ENCODE peak calls at places on chromosomes 3 and 15, in four cellular contexts. L, J, P and O are unnamed samples.

GRCh38 chr3:43523454-43524053 is 98.3 kb downstream of the ANO10 start:
- DNase-seq in P (no peak), L (no peak), J (no peak), O (no peak)

GRCh38 chr15:68335251-68335650 is 57.7 kb downstream of the FEM1B start:
- DNase-seq in J (no peak), P (peak; percentile 52), L (no peak), O (no peak)

GRCh38 chr3:95302044-95302443 is 1239.2 kb downstream of the NSUN3 start:
- DNase-seq in J (no peak), L (no peak), P (no peak), O (no peak)

GRCh38 chr15:42062284-42062806 is 32.0 kb downstream of the PLA2G4D start:
- DNase-seq in P (no peak), L (no peak), J (no peak), O (no peak)

GRCh38 chr3:14183015-14183577 is 4.5 kb downstream of the LSM3 start:
- DNase-seq in L (no peak), P (no peak), J (no peak), O (no peak)

GRCh38 chr3:3792391-3792790 is 6.8 kb upstream of the LRRN1 start:
- DNase-seq in L (no peak), P (no peak), J (no peak), O (no peak)

GRCh38 chr3:50390523-50391177 is 31.3 kb upstream of the TMEM115 start:
- DNase-seq in P (peak; percentile 76), L (peak; percentile 55), J (no peak), O (no peak)

GRCh38 chr3:69542265-69543079 is 156.6 kb upstream of the FRMD4B start:
- DNase-seq in P (peak; percentile 46), J (no peak), L (peak; percentile 21), O (no peak)

GRCh38 chr3:148309390-148310035 is 388.2 kb upstream of the AGTR1 start:
- DNase-seq in L (no peak), J (no peak), P (no peak), O (no peak)

GRCh38 chr15:40743921-40744809 is 10.9 kb downstream of the RMDN3 start:
- DNase-seq in P (no peak), L (no peak), J (peak; percentile 21), O (peak; percentile 50)

GRCh38 chr3:32392530-32393302 is 1.1 kb downstream of the CMTM7 start:
- DNase-seq in L (peak; percentile 42), P (peak; percentile 41), J (no peak), O (no peak)

GRCh38 chr15:100170280-100170654 is 171.5 kb downstream of the ADAMTS17 start:
- DNase-seq in P (no peak), J (no peak), L (no peak), O (no peak)

GRCh38 chr15:33234019-33234418 is 39.5 kb upstream of the FMN1 start:
- DNase-seq in J (no peak), L (no peak), P (no peak), O (peak; percentile 18)

GRCh38 chr3:125150525-125151436 is 61.8 kb downstream of the SLC12A8 start:
- DNase-seq in J (no peak), P (no peak), L (no peak), O (no peak)

GRCh38 chr3:43773273-43774104 is 82.8 kb downstream of the ABHD5 start:
- DNase-seq in P (peak; percentile 21), J (no peak), L (no peak), O (no peak)

GRCh38 chr3:194739498-194740284 is 54.0 kb downstream of the FAM43A start:
- DNase-seq in P (no peak), L (no peak), J (no peak), O (no peak)

GRCh38 chr3:112894258-112894657 is 47.6 kb upstream of the CD200R1L start:
- DNase-seq in P (no peak), J (no peak), L (no peak), O (no peak)

GRCh38 chr3:11071096-11071755 is 78.7 kb downstream of the SLC6A1 start:
- DNase-seq in J (no peak), L (no peak), P (no peak), O (no peak)

GRCh38 chr3:156298938-156299337 is 178.6 kb downstream of the KCNAB1 start:
- DNase-seq in L (no peak), P (peak; percentile 52), J (no peak), O (no peak)

GRCh38 chr15:47293763-47294162 is 423.5 kb upstream of the SEMA6D start:
- DNase-seq in P (peak; percentile 65), J (no peak), L (peak; percentile 80), O (no peak)

GRCh38 chr15:56244237-56244810 is 645 bp upstream of the RFX7 start:
- DNase-seq in L (peak; percentile 29), P (no peak), J (peak; percentile 18), O (peak; percentile 13)

GRCh38 chr3:133573629-133574194 is at the start of gene CDV3:
- DNase-seq in J (peak; percentile 92), P (no peak), L (no peak), O (no peak)

GRCh38 chr3:58837141-58837862 is 170.7 kb upstream of the FAM3D start:
- DNase-seq in P (no peak), L (no peak), J (no peak), O (no peak)

GRCh38 chr3:168165390-168166269 is 69.9 kb upstream of the GOLIM4 start:
- DNase-seq in L (peak; percentile 50), P (no peak), J (no peak), O (no peak)

GRCh38 chr3:17573396-17573795 is 169.0 kb downstream of the TBC1D5 start:
- DNase-seq in L (no peak), P (no peak), J (no peak), O (no peak)
- H3K4me1 ChIP-seq in L (no peaks in the 10 kb centered on the region), P (peaks cover 9% of the 10 kb centered on the region), J (no peaks in the 10 kb centered on the region), O (no peaks in the 10 kb centered on the region)

GRCh38 chr3:71568217-71568616 is 15.3 kb downstream of the FOXP1 start:
- DNase-seq in L (no peak), P (no peak), J (no peak), O (peak; percentile 30)

GRCh38 chr3:71565326-71565725 is 18.2 kb downstream of the FOXP1 start:
- DNase-seq in J (no peak), P (no peak), L (no peak), O (no peak)

GRCh38 chr3:71565976-71566375 is 17.6 kb downstream of the FOXP1 start:
- DNase-seq in P (no peak), L (no peak), J (no peak), O (no peak)

GRCh38 chr3:71564361-71564760 is 19.2 kb downstream of the FOXP1 start:
- DNase-seq in J (no peak), L (no peak), P (no peak), O (no peak)

GRCh38 chr3:71566776-71567175 is 16.8 kb downstream of the FOXP1 start:
- DNase-seq in P (no peak), J (no peak), L (no peak), O (no peak)
- H3K36me3 ChIP-seq in P (peaks cover 8% of the 10 kb centered on the region), J (no peaks in the 10 kb centered on the region), L (no peaks in the 10 kb centered on the region), O (no peaks in the 10 kb centered on the region)

DNA sequence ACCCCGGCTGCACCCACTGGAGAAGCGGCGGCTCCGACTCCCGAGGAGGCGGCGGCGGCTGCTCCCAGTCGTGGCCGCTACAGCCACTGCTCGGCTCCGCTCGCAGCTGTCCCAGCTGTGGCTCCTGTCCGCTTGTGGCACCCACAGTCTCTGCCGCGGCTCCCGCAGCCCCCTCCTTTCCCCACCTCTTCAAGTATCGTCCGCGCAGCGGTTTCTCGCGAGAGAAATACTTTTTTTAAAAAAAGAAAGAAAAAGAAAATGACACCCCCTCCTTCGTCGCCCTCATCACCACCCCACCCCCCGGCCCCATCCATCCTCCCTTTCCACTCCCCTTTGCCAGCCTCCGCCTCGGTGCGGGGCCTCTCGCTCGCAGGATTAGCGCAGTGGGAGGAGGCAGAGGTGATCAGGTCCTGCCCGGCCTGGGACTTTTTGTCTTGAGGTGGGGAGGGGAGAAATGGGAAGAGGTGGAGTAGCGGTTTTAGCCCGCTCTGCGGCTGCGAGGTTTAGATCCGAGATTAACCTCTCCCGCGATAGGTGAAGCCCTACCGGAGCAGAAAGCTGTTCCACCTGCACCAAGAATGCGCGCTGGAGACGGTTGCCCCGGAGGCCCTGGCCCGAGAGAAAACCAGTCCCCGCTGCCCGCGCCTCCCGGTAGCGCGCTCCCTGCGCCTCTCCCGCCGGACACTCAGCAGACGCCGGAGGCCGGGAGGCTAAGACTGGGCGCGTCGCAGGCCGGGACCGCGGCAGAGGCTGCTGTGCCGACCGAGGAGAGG is at the start of gene FBN1:
- DNase-seq in P (peak; percentile 71), L (peak; percentile 89), J (no peak), O (no peak)
- H3K27me3 ChIP-seq in P (peaks cover 29% of the 10 kb centered on the region), L (no peaks in the 10 kb centered on the region), J (peaks cover 3% of the 10 kb centered on the region), O (peaks cover 32% of the 10 kb centered on the region)

DNA sequence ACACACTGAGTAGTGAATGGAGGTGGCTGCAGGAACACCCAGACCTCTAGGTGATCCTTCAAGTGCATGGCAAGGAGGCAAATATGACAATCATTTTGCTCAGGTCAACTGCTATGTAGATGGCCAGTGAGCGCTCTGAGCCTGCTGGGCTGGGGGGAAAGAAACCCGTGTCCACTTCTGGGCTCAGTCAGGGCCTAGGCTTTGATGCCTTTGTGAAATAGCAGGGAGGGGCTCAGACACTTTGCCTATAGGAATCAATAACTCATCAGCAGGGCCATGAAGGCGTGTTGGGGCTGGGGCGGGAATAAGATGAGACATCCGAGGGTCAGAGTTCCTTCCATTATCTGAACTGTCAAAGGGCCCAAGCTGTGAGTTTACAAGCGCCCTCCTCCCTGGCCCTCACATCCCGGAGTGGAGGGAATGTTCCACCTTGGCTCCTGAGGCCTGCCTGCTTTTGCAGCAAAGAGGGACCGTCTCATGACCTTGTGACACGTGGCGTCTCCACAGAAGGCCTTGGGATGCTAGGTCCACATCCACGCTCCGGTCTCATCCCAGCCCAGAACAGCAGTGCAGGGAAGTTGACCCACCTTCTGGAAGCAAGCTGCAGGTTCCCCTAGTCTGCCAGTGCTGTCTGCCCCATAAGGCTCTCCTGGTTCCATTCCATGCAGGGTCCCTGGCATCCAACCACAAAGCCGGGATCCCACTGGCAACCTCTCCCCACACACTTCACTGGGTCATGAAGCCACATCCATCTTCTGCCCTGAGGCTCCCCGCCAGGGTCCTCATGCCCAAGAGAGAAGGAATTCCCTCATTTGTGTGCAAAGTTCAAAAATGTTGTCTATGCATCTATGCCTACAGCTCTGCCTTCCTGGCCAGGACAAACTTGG is 78.4 kb downstream of the CHSY1 start:
- DNase-seq in P (no peak), J (no peak), L (no peak), O (no peak)
- H3K4me1 ChIP-seq in P (peaks cover 62% of the 10 kb centered on the region), J (peaks cover 6% of the 10 kb centered on the region), L (peaks cover 2% of the 10 kb centered on the region), O (peaks cover 2% of the 10 kb centered on the region)

GRCh38 chr15:43099105-43099845 is 6.6 kb downstream of the UBR1 start:
- DNase-seq in P (no peak), L (no peak), J (no peak), O (no peak)
- H3K36me3 ChIP-seq in P (peaks cover 21% of the 10 kb centered on the region), L (no peaks in the 10 kb centered on the region), J (peaks cover 4% of the 10 kb centered on the region), O (peaks cover 19% of the 10 kb centered on the region)